ENCODE peak calls at places on chromosomes 1 and 21, in ten cellular contexts. C is mucosa of descending colon; N is ascending aorta; P is activated CD8-positive, alpha-beta T cell treated with anti-CD3 and anti-CD28 coated beads for 36 hours; J is GM12864; O is fibroblast of lung; I is OCI-LY7; L is Calu3; H is bronchial epithelial cell; G is body of pancreas. R is an unnamed sample.

GRCh38 chr1:201557572-201557958 is 18.6 kb downstream of the NAV1 start:
- DNase-seq in G (no peak), J (no peak), C (no peak), I (no peak), P (no peak), O (no peak), N (no peak), H (no peak), L (no peak), R (no peak)

GRCh38 chr1:220926146-220926545 is 46.9 kb downstream of the HLX start:
- DNase-seq in L (no peak), O (no peak), G (no peak), H (no peak), C (no peak), J (no peak), N (no peak), P (no peak), I (no peak), R (no peak)

GRCh38 chr1:117607471-117607870 is 1.6 kb downstream of the TENT5C start:
- DNase-seq in L (no peak), P (peak; percentile 76), O (peak; percentile 10), H (peak; percentile 18), G (peak; percentile 69), N (no peak), I (peak; percentile 73), C (peak; percentile 63), J (no peak), R (no peak)

GRCh38 chr1:24195874-24196273 is 8.8 kb upstream of the IFNLR1 start:
- DNase-seq in C (no peak), L (no peak), P (no peak), H (peak; percentile 80), O (no peak), N (no peak), G (no peak), J (no peak), I (no peak), R (no peak)

GRCh38 chr1:42922687-42923366 is 35.8 kb downstream of the SLC2A1 start:
- DNase-seq in O (peak; percentile 71), I (peak; percentile 87), L (peak; percentile 70), J (no peak), H (peak; percentile 77), C (no peak), N (no peak), P (peak; percentile 76), G (peak; percentile 53), R (peak; percentile 85)

GRCh38 chr1:234696986-234697385 is 87.0 kb upstream of the IRF2BP2 start:
- DNase-seq in I (no peak), G (no peak), C (no peak), H (no peak), O (peak; percentile 80), P (no peak), N (no peak), J (no peak), L (no peak), R (no peak)

GRCh38 chr1:244065960-244066388 is 14.9 kb downstream of the ZBTB18 start:
- DNase-seq in O (peak; percentile 93), C (no peak), N (no peak), I (no peak), G (no peak), H (peak; percentile 64), J (no peak), P (no peak), L (no peak), R (no peak)

GRCh38 chr1:51378871-51379270 is 48.5 kb upstream of the TTC39A start:
- DNase-seq in I (no peak), J (no peak), P (no peak), N (no peak), H (no peak), C (no peak), G (no peak), L (no peak), O (no peak), R (no peak)

GRCh38 chr1:24866211-24867063 is 63.6 kb downstream of the RUNX3 start:
- DNase-seq in J (no peak), G (no peak), N (no peak), P (no peak), O (no peak), L (no peak), H (no peak), C (peak; percentile 16), I (no peak), R (no peak)

GRCh38 chr1:212814548-212814947 is 22.9 kb downstream of the TATDN3 start:
- DNase-seq in C (no peak), P (no peak), H (no peak), L (no peak), O (no peak), N (no peak), G (no peak), J (no peak), I (no peak), R (no peak)

GRCh38 chr1:43206721-43207228 is 34.6 kb downstream of the CFAP57 start:
- DNase-seq in I (no peak), N (no peak), J (no peak), C (no peak), L (peak; percentile 82), P (no peak), O (peak; percentile 98), H (peak; percentile 90), G (peak; percentile 43), R (no peak)

GRCh38 chr1:238895911-238896310 is 490.5 kb upstream of the CHRM3 start:
- DNase-seq in L (peak; percentile 22), P (no peak), H (peak; percentile 89), J (no peak), I (no peak), G (no peak), O (peak; percentile 49), N (no peak), C (no peak), R (no peak)

GRCh38 chr1:25996966-25997758 is 701 bp downstream of the PAFAH2 start:
- DNase-seq in O (peak; percentile 38), L (no peak), G (no peak), J (no peak), P (peak; percentile 20), I (peak; percentile 76), N (no peak), C (no peak), H (peak; percentile 33), R (peak; percentile 42)

GRCh38 chr1:41009466-41009865 is 12.1 kb downstream of the SLFNL1 start:
- DNase-seq in I (no peak), G (no peak), H (peak; percentile 64), L (no peak), O (peak; percentile 35), N (no peak), C (no peak), P (no peak), J (no peak), R (no peak)

GRCh38 chr1:97919568-97920261 is 1.1 kb downstream of the DPYD start:
- DNase-seq in I (peak; percentile 2), P (no peak), L (no peak), G (no peak), H (peak; percentile 40), N (no peak), J (no peak), C (no peak), O (peak; percentile 33), R (peak; percentile 12)

GRCh38 chr1:223718850-223719249 is 6.5 kb downstream of the CAPN2 start:
- DNase-seq in H (peak; percentile 31), N (no peak), O (peak; percentile 65), I (no peak), L (no peak), C (no peak), P (no peak), G (no peak), J (no peak), R (no peak)

GRCh38 chr1:172145656-172146055 is 274.8 kb upstream of the C1orf105 start:
- DNase-seq in L (no peak), J (no peak), N (no peak), H (no peak), I (no peak), P (no peak), C (no peak), O (peak; percentile 71), G (no peak), R (no peak)

GRCh38 chr21:27606422-27606821 is 639.5 kb upstream of the ADAMTS5 start:
- DNase-seq in O (no peak), G (no peak), C (no peak), J (no peak), H (no peak), L (no peak), N (no peak), P (no peak), I (no peak), R (no peak)

DNA sequence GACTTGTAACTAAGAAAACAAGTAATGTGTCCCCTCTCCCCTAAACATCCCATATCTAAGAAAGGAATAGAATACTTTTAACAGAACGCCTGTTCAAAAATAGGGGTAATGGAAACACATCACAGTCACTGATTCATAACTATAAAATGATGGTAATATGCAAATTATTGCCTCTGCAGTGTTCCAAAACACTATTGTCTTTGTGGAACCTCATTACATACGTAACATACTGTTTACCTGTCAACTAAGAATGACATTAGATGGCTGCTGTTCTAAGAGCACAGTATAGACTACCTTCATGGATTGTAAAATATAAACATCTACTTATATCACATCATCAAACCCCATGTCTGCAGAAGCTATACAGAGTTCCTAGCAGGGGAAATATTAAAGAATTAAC is 3.4 kb upstream of the BCL2L15 start:
- DNase-seq in C (no peak), I (no peak), J (no peak), H (no peak), P (no peak), N (no peak), O (no peak), G (no peak), L (no peak), R (no peak)
- TF ChIP-seq CTCF in C (no peak), I (no peak), J (no peak), H (no peak), P (no peak), N (no peak), O (no peak), G (no peak), L (no peak), R (no peak)

DNA sequence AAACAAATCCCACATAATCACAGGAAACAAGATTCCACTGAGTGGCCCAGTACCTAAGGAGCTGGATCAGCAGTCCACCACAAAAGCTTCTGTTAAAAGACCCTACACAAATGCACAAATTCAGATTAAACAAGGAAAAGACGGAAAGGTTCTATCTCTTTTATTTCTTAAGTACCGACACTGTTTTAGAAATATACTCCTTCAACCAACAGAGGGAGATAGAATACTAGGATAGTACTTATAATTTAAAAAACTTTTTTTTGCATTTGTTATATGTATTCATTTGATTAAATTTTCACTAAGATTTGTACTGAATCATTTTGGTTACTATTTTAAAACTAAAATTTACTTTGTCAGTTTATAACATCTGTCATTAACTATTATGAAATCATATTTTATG is 12.5 kb downstream of the CDC7 start:
- DNase-seq in O (peak; percentile 17), H (peak; percentile 7), G (no peak), C (no peak), I (no peak), N (no peak), L (no peak), P (no peak), J (no peak), R (no peak)
- TF ChIP-seq CTCF in O (peak; percentile 34), H (no peak), G (peak; percentile 6), C (no peak), I (peak; percentile 28), N (peak; percentile 58), L (no peak), P (peak; percentile 40), J (no peak), R (peak; percentile 29)

GRCh38 chr1:12422488-12422887 is 192.7 kb downstream of the VPS13D start:
- DNase-seq in J (no peak), L (no peak), N (no peak), O (no peak), P (no peak), G (no peak), H (no peak), C (no peak), I (peak; percentile 4), R (no peak)
- TF ChIP-seq CTCF in J (no peak), L (no peak), N (no peak), O (no peak), P (no peak), G (no peak), H (no peak), C (no peak), I (peak; percentile 41), R (no peak)

GRCh38 chr1:156886583-156887302 is 6.8 kb upstream of the PEAR1 start:
- DNase-seq in I (no peak), L (no peak), C (no peak), G (no peak), P (no peak), H (no peak), N (no peak), J (no peak), O (no peak), R (no peak)
- TF ChIP-seq CTCF in I (no peak), L (no peak), C (no peak), G (no peak), P (no peak), H (no peak), N (no peak), J (no peak), O (no peak), R (no peak)

R was measured in GM13977.